ENCODE peak calls at places on chromosomes 1 and 21, in seven cellular contexts. One of them, this sample, is unnamed.

GRCh38 chr1:201025571-201026002 is 2.1 kb upstream of the KIF21B start:
- DNase-seq in AG08396: peak; percentile 47
- DNase-seq in heart right ventricle: no peak
- DNase-seq in anterior cingulate cortex: no peak
- DNase-seq in CD4-positive, alpha-beta T cell: no peak
- DNase-seq in K562: peak; percentile 69
- DNase-seq in T47D: peak; percentile 37
- DNase-seq in this sample: no peak

GRCh38 chr1:1111516-1112236 is 4.2 kb downstream of the C1orf159 start:
- DNase-seq in T47D: no peak
- DNase-seq in AG08396: no peak
- DNase-seq in K562: no peak
- DNase-seq in CD4-positive, alpha-beta T cell: no peak
- DNase-seq in heart right ventricle: no peak
- DNase-seq in anterior cingulate cortex: no peak
- DNase-seq in this sample: no peak

GRCh38 chr1:168483531-168483930 is 60.3 kb downstream of the XCL2 start:
- DNase-seq in T47D: no peak
- DNase-seq in AG08396: peak; percentile 30
- DNase-seq in K562: no peak
- DNase-seq in anterior cingulate cortex: no peak
- DNase-seq in CD4-positive, alpha-beta T cell: no peak
- DNase-seq in heart right ventricle: no peak
- DNase-seq in this sample: no peak

GRCh38 chr1:4549933-4550332 is 104.5 kb upstream of the AJAP1 start:
- DNase-seq in K562: peak; percentile 16
- DNase-seq in T47D: peak; percentile 33
- DNase-seq in AG08396: no peak
- DNase-seq in CD4-positive, alpha-beta T cell: no peak
- DNase-seq in anterior cingulate cortex: no peak
- DNase-seq in heart right ventricle: no peak
- DNase-seq in this sample: no peak

GRCh38 chr1:67683736-67684525 is 1.1 kb upstream of the GADD45A start:
- DNase-seq in K562: no peak
- DNase-seq in CD4-positive, alpha-beta T cell: no peak
- DNase-seq in T47D: no peak
- DNase-seq in AG08396: no peak
- DNase-seq in heart right ventricle: no peak
- DNase-seq in anterior cingulate cortex: peak; percentile 1
- DNase-seq in this sample: no peak

GRCh38 chr1:174712541-174712940 is 264.8 kb downstream of the GPR52 start:
- DNase-seq in K562: no peak
- DNase-seq in AG08396: no peak
- DNase-seq in heart right ventricle: no peak
- DNase-seq in CD4-positive, alpha-beta T cell: no peak
- DNase-seq in anterior cingulate cortex: no peak
- DNase-seq in T47D: no peak
- DNase-seq in this sample: no peak

GRCh38 chr1:150889650-150890416 is 2.9 kb downstream of the CTXND2 start:
- DNase-seq in anterior cingulate cortex: no peak
- DNase-seq in heart right ventricle: no peak
- DNase-seq in T47D: no peak
- DNase-seq in AG08396: no peak
- DNase-seq in CD4-positive, alpha-beta T cell: no peak
- DNase-seq in K562: no peak
- DNase-seq in this sample: no peak

GRCh38 chr21:15365751-15366392 is 301.1 kb upstream of the NRIP1 start:
- DNase-seq in K562: no peak
- DNase-seq in AG08396: no peak
- DNase-seq in heart right ventricle: no peak
- DNase-seq in T47D: no peak
- DNase-seq in anterior cingulate cortex: no peak
- DNase-seq in CD4-positive, alpha-beta T cell: no peak
- DNase-seq in this sample: no peak

GRCh38 chr1:119469741-119470140 is 37.3 kb upstream of the HSD3B1 start:
- DNase-seq in T47D: no peak
- DNase-seq in AG08396: no peak
- DNase-seq in K562: no peak
- DNase-seq in heart right ventricle: no peak
- DNase-seq in anterior cingulate cortex: no peak
- DNase-seq in CD4-positive, alpha-beta T cell: no peak
- DNase-seq in this sample: no peak

GRCh38 chr1:60126733-60127132 is 53.2 kb upstream of the C1orf87 start:
- DNase-seq in anterior cingulate cortex: no peak
- DNase-seq in AG08396: no peak
- DNase-seq in K562: no peak
- DNase-seq in CD4-positive, alpha-beta T cell: no peak
- DNase-seq in T47D: peak; percentile 64
- DNase-seq in heart right ventricle: no peak
- DNase-seq in this sample: no peak

GRCh38 chr1:85617582-85618237 is 37.1 kb downstream of the CCN1 start:
- DNase-seq in K562: no peak
- DNase-seq in anterior cingulate cortex: no peak
- DNase-seq in CD4-positive, alpha-beta T cell: no peak
- DNase-seq in heart right ventricle: no peak
- DNase-seq in AG08396: peak; percentile 64
- DNase-seq in T47D: no peak
- DNase-seq in this sample: no peak

GRCh38 chr1:210882414-210883221 is 251.3 kb downstream of the KCNH1 start:
- DNase-seq in heart right ventricle: no peak
- DNase-seq in T47D: no peak
- DNase-seq in CD4-positive, alpha-beta T cell: no peak
- DNase-seq in anterior cingulate cortex: no peak
- DNase-seq in K562: no peak
- DNase-seq in AG08396: no peak
- DNase-seq in this sample: no peak

GRCh38 chr21:46500224-46500861 is 41.7 kb downstream of the DIP2A start:
- DNase-seq in anterior cingulate cortex: no peak
- DNase-seq in heart right ventricle: no peak
- DNase-seq in T47D: no peak
- DNase-seq in K562: peak; percentile 61
- DNase-seq in AG08396: peak; percentile 32
- DNase-seq in CD4-positive, alpha-beta T cell: no peak
- DNase-seq in this sample: no peak

GRCh38 chr1:117565745-117566455 is 39.9 kb upstream of the TENT5C start:
- DNase-seq in K562: no peak
- DNase-seq in CD4-positive, alpha-beta T cell: no peak
- DNase-seq in anterior cingulate cortex: no peak
- DNase-seq in AG08396: no peak
- DNase-seq in heart right ventricle: no peak
- DNase-seq in T47D: no peak
- DNase-seq in this sample: no peak

GRCh38 chr1:211736351-211736915 is 61.0 kb upstream of the NEK2 start:
- DNase-seq in anterior cingulate cortex: peak; percentile 40
- DNase-seq in heart right ventricle: no peak
- DNase-seq in CD4-positive, alpha-beta T cell: no peak
- DNase-seq in AG08396: no peak
- DNase-seq in T47D: no peak
- DNase-seq in K562: no peak
- DNase-seq in this sample: peak; percentile 64

GRCh38 chr1:109252893-109253802 is 3.8 kb downstream of the CELSR2 start:
- DNase-seq in heart right ventricle: no peak
- DNase-seq in anterior cingulate cortex: peak; percentile 88
- DNase-seq in CD4-positive, alpha-beta T cell: no peak
- DNase-seq in K562: no peak
- DNase-seq in AG08396: peak; percentile 67
- DNase-seq in T47D: no peak
- DNase-seq in this sample: peak; percentile 87

GRCh38 chr1:182080955-182081582 is 19.6 kb upstream of the ZNF648 start:
- DNase-seq in heart right ventricle: peak; percentile 19
- DNase-seq in CD4-positive, alpha-beta T cell: no peak
- DNase-seq in T47D: peak; percentile 84
- DNase-seq in anterior cingulate cortex: no peak
- DNase-seq in AG08396: peak; percentile 45
- DNase-seq in K562: peak; percentile 59
- DNase-seq in this sample: no peak

GRCh38 chr1:201481004-201481380 is 12.0 kb upstream of the PHLDA3 start:
- DNase-seq in AG08396: no peak
- DNase-seq in heart right ventricle: no peak
- DNase-seq in anterior cingulate cortex: no peak
- DNase-seq in K562: no peak
- DNase-seq in CD4-positive, alpha-beta T cell: no peak
- DNase-seq in T47D: no peak
- DNase-seq in this sample: no peak

GRCh38 chr1:173628888-173629287 is 6.2 kb upstream of the TEX50 start:
- DNase-seq in AG08396: no peak
- DNase-seq in K562: no peak
- DNase-seq in CD4-positive, alpha-beta T cell: no peak
- DNase-seq in T47D: no peak
- DNase-seq in heart right ventricle: no peak
- DNase-seq in anterior cingulate cortex: no peak
- DNase-seq in this sample: no peak

GRCh38 chr21:46062471-46063211 is 35.3 kb upstream of the COL6A2 start:
- DNase-seq in T47D: no peak
- DNase-seq in anterior cingulate cortex: no peak
- DNase-seq in heart right ventricle: no peak
- DNase-seq in CD4-positive, alpha-beta T cell: no peak
- DNase-seq in AG08396: no peak
- DNase-seq in K562: no peak
- DNase-seq in this sample: no peak

GRCh38 chr1:3618576-3618903 is 6.3 kb upstream of the TPRG1L start:
- DNase-seq in heart right ventricle: no peak
- DNase-seq in K562: no peak
- DNase-seq in T47D: no peak
- DNase-seq in CD4-positive, alpha-beta T cell: no peak
- DNase-seq in AG08396: no peak
- DNase-seq in anterior cingulate cortex: no peak
- DNase-seq in this sample: no peak

GRCh38 chr1:231053493-231054162 is 13.6 kb upstream of the FAM89A start:
- DNase-seq in K562: peak; percentile 50
- DNase-seq in anterior cingulate cortex: no peak
- DNase-seq in CD4-positive, alpha-beta T cell: no peak
- DNase-seq in AG08396: peak; percentile 36
- DNase-seq in T47D: peak; percentile 16
- DNase-seq in heart right ventricle: peak; percentile 56
- DNase-seq in this sample: no peak

GRCh38 chr1:44281987-44282703 is 68.9 kb downstream of the DMAP1 start:
- DNase-seq in CD4-positive, alpha-beta T cell: no peak
- DNase-seq in T47D: no peak
- DNase-seq in AG08396: no peak
- DNase-seq in K562: no peak
- DNase-seq in heart right ventricle: no peak
- DNase-seq in anterior cingulate cortex: no peak
- DNase-seq in this sample: no peak

GRCh38 chr1:65027699-65028358 is 61.5 kb upstream of the JAK1 start:
- DNase-seq in AG08396: no peak
- DNase-seq in T47D: peak; percentile 69
- DNase-seq in CD4-positive, alpha-beta T cell: no peak
- DNase-seq in heart right ventricle: peak; percentile 47
- DNase-seq in K562: no peak
- DNase-seq in anterior cingulate cortex: no peak
- DNase-seq in this sample: peak; percentile 86

GRCh38 chr1:175152006-175152652 is 40.4 kb downstream of the KIAA0040 start:
- DNase-seq in heart right ventricle: peak; percentile 50
- DNase-seq in K562: peak; percentile 71
- DNase-seq in AG08396: peak; percentile 48
- DNase-seq in CD4-positive, alpha-beta T cell: peak; percentile 68
- DNase-seq in anterior cingulate cortex: peak; percentile 6
- DNase-seq in T47D: peak; percentile 66
- DNase-seq in this sample: peak; percentile 72

GRCh38 chr1:66351913-66352312 is 182.0 kb upstream of the SGIP1 start:
- DNase-seq in K562: no peak
- DNase-seq in T47D: no peak
- DNase-seq in AG08396: no peak
- DNase-seq in CD4-positive, alpha-beta T cell: no peak
- DNase-seq in anterior cingulate cortex: no peak
- DNase-seq in heart right ventricle: no peak
- DNase-seq in this sample: no peak

GRCh38 chr1:30106125-30106524 is 617.3 kb downstream of the MATN1 start:
- DNase-seq in anterior cingulate cortex: no peak
- DNase-seq in heart right ventricle: no peak
- DNase-seq in K562: peak; percentile 74
- DNase-seq in T47D: peak; percentile 32
- DNase-seq in AG08396: peak; percentile 56
- DNase-seq in CD4-positive, alpha-beta T cell: no peak
- DNase-seq in this sample: no peak

GRCh38 chr1:83857108-83857507 is 141.8 kb downstream of the TTLL7 start:
- DNase-seq in T47D: peak; percentile 31
- DNase-seq in CD4-positive, alpha-beta T cell: no peak
- DNase-seq in AG08396: peak; percentile 35
- DNase-seq in anterior cingulate cortex: no peak
- DNase-seq in heart right ventricle: no peak
- DNase-seq in K562: no peak
- DNase-seq in this sample: no peak

GRCh38 chr1:241592273-241592958 is 47.8 kb downstream of the CHML start:
- DNase-seq in AG08396: no peak
- DNase-seq in CD4-positive, alpha-beta T cell: no peak
- DNase-seq in heart right ventricle: no peak
- DNase-seq in K562: no peak
- DNase-seq in anterior cingulate cortex: no peak
- DNase-seq in T47D: no peak
- DNase-seq in this sample: no peak

GRCh38 chr21:43369124-43369523 is 57.8 kb downstream of the SIK1 start:
- DNase-seq in K562: no peak
- DNase-seq in anterior cingulate cortex: peak; percentile 39
- DNase-seq in CD4-positive, alpha-beta T cell: no peak
- DNase-seq in T47D: no peak
- DNase-seq in AG08396: peak; percentile 39
- DNase-seq in heart right ventricle: no peak
- DNase-seq in this sample: peak; percentile 57

GRCh38 chr1:202162049-202162417 is 1.6 kb upstream of the PTPN7 start:
- DNase-seq in K562: peak; percentile 74
- DNase-seq in CD4-positive, alpha-beta T cell: no peak
- DNase-seq in AG08396: no peak
- DNase-seq in heart right ventricle: no peak
- DNase-seq in anterior cingulate cortex: no peak
- DNase-seq in T47D: no peak
- DNase-seq in this sample: no peak

GRCh38 chr1:174912243-174912642 is 87.5 kb upstream of the CACYBP start:
- DNase-seq in heart right ventricle: no peak
- DNase-seq in anterior cingulate cortex: no peak
- DNase-seq in T47D: no peak
- DNase-seq in AG08396: no peak
- DNase-seq in K562: no peak
- DNase-seq in CD4-positive, alpha-beta T cell: no peak
- DNase-seq in this sample: no peak

GRCh38 chr1:21931171-21932093 is 5.7 kb downstream of the HSPG2 start:
- DNase-seq in T47D: peak; percentile 51
- DNase-seq in K562: no peak
- DNase-seq in anterior cingulate cortex: no peak
- DNase-seq in heart right ventricle: no peak
- DNase-seq in CD4-positive, alpha-beta T cell: no peak
- DNase-seq in AG08396: peak; percentile 86
- DNase-seq in this sample: no peak

GRCh38 chr1:211713231-211713630 is 37.8 kb upstream of the NEK2 start:
- DNase-seq in CD4-positive, alpha-beta T cell: no peak
- DNase-seq in AG08396: no peak
- DNase-seq in anterior cingulate cortex: no peak
- DNase-seq in heart right ventricle: no peak
- DNase-seq in T47D: no peak
- DNase-seq in K562: no peak
- DNase-seq in this sample: no peak

GRCh38 chr1:30605441-30605920 is 117.9 kb downstream of the MATN1 start:
- DNase-seq in AG08396: no peak
- DNase-seq in heart right ventricle: no peak
- DNase-seq in T47D: no peak
- DNase-seq in anterior cingulate cortex: no peak
- DNase-seq in K562: no peak
- DNase-seq in CD4-positive, alpha-beta T cell: no peak
- DNase-seq in this sample: no peak

GRCh38 chr1:20491178-20491577 is 5.2 kb upstream of the CAMK2N1 start:
- DNase-seq in CD4-positive, alpha-beta T cell: no peak
- DNase-seq in AG08396: no peak
- DNase-seq in anterior cingulate cortex: no peak
- DNase-seq in K562: no peak
- DNase-seq in T47D: no peak
- DNase-seq in heart right ventricle: no peak
- DNase-seq in this sample: no peak

GRCh38 chr21:41755934-41756773 is 10.7 kb downstream of the RIPK4 start:
- DNase-seq in K562: no peak
- DNase-seq in heart right ventricle: no peak
- DNase-seq in T47D: no peak
- DNase-seq in anterior cingulate cortex: no peak
- DNase-seq in CD4-positive, alpha-beta T cell: no peak
- DNase-seq in AG08396: no peak
- DNase-seq in this sample: no peak